ENCODE peak calls at places on chromosomes 6 and 20, in seven cellular contexts. One of them, this sample, is unnamed.

GRCh38 chr6:151481752-151482151 is 12.1 kb upstream of the CCDC170 start:
- DNase-seq in activated T-cell treated with anti-CD3 and anti-CD28 coated beads for 1 hour: no peak
- DNase-seq in activated CD8-positive, alpha-beta memory T cell treated with anti-CD3 and anti-CD28 coated beads for 24 hours: no peak
- DNase-seq in activated gamma-delta T cell treated with anti-CD3 and anti-CD28 coated beads, Interleukin-2, amount 50 U/mL, for 16 hours: no peak
- DNase-seq in spleen: no peak
- DNase-seq in activated effector memory CD4-positive, alpha-beta T cell treated with anti-CD3 and anti-CD28 coated beads, Interleukin-2, amount 50 U/mL, for 16 hours: no peak
- DNase-seq in GM04504: no peak
- DNase-seq in this sample: no peak

GRCh38 chr20:45685896-45686295 is 15.9 kb upstream of the WFDC11 start:
- DNase-seq in activated T-cell treated with anti-CD3 and anti-CD28 coated beads for 1 hour: no peak
- DNase-seq in activated CD8-positive, alpha-beta memory T cell treated with anti-CD3 and anti-CD28 coated beads for 24 hours: no peak
- DNase-seq in activated gamma-delta T cell treated with anti-CD3 and anti-CD28 coated beads, Interleukin-2, amount 50 U/mL, for 16 hours: no peak
- DNase-seq in spleen: no peak
- DNase-seq in activated effector memory CD4-positive, alpha-beta T cell treated with anti-CD3 and anti-CD28 coated beads, Interleukin-2, amount 50 U/mL, for 16 hours: no peak
- DNase-seq in GM04504: peak; percentile 0
- DNase-seq in this sample: no peak

GRCh38 chr6:30895343-30895742 is 11.0 kb downstream of the DDR1 start:
- DNase-seq in activated T-cell treated with anti-CD3 and anti-CD28 coated beads for 1 hour: no peak
- DNase-seq in activated CD8-positive, alpha-beta memory T cell treated with anti-CD3 and anti-CD28 coated beads for 24 hours: no peak
- DNase-seq in activated gamma-delta T cell treated with anti-CD3 and anti-CD28 coated beads, Interleukin-2, amount 50 U/mL, for 16 hours: no peak
- DNase-seq in spleen: peak; percentile 34
- DNase-seq in activated effector memory CD4-positive, alpha-beta T cell treated with anti-CD3 and anti-CD28 coated beads, Interleukin-2, amount 50 U/mL, for 16 hours: no peak
- DNase-seq in GM04504: no peak
- DNase-seq in this sample: no peak

GRCh38 chr20:10565191-10565921 is 108.4 kb downstream of the JAG1 start:
- DNase-seq in activated T-cell treated with anti-CD3 and anti-CD28 coated beads for 1 hour: no peak
- DNase-seq in activated CD8-positive, alpha-beta memory T cell treated with anti-CD3 and anti-CD28 coated beads for 24 hours: no peak
- DNase-seq in activated gamma-delta T cell treated with anti-CD3 and anti-CD28 coated beads, Interleukin-2, amount 50 U/mL, for 16 hours: no peak
- DNase-seq in spleen: no peak
- DNase-seq in activated effector memory CD4-positive, alpha-beta T cell treated with anti-CD3 and anti-CD28 coated beads, Interleukin-2, amount 50 U/mL, for 16 hours: no peak
- DNase-seq in GM04504: peak; percentile 64
- DNase-seq in this sample: no peak

GRCh38 chr6:167849846-167850459 is 23.2 kb downstream of the AFDN start:
- DNase-seq in activated T-cell treated with anti-CD3 and anti-CD28 coated beads for 1 hour: no peak
- DNase-seq in activated CD8-positive, alpha-beta memory T cell treated with anti-CD3 and anti-CD28 coated beads for 24 hours: no peak
- DNase-seq in activated gamma-delta T cell treated with anti-CD3 and anti-CD28 coated beads, Interleukin-2, amount 50 U/mL, for 16 hours: no peak
- DNase-seq in spleen: no peak
- DNase-seq in activated effector memory CD4-positive, alpha-beta T cell treated with anti-CD3 and anti-CD28 coated beads, Interleukin-2, amount 50 U/mL, for 16 hours: no peak
- DNase-seq in GM04504: no peak
- DNase-seq in this sample: no peak

GRCh38 chr6:139016337-139017213 is 12.0 kb upstream of the ABRACL start:
- DNase-seq in activated T-cell treated with anti-CD3 and anti-CD28 coated beads for 1 hour: no peak
- DNase-seq in activated CD8-positive, alpha-beta memory T cell treated with anti-CD3 and anti-CD28 coated beads for 24 hours: no peak
- DNase-seq in activated gamma-delta T cell treated with anti-CD3 and anti-CD28 coated beads, Interleukin-2, amount 50 U/mL, for 16 hours: no peak
- DNase-seq in spleen: no peak
- DNase-seq in activated effector memory CD4-positive, alpha-beta T cell treated with anti-CD3 and anti-CD28 coated beads, Interleukin-2, amount 50 U/mL, for 16 hours: no peak
- DNase-seq in GM04504: no peak
- DNase-seq in this sample: no peak

GRCh38 chr6:4698901-4699659 is 77.1 kb upstream of the CDYL start:
- DNase-seq in activated T-cell treated with anti-CD3 and anti-CD28 coated beads for 1 hour: no peak
- DNase-seq in activated CD8-positive, alpha-beta memory T cell treated with anti-CD3 and anti-CD28 coated beads for 24 hours: no peak
- DNase-seq in activated gamma-delta T cell treated with anti-CD3 and anti-CD28 coated beads, Interleukin-2, amount 50 U/mL, for 16 hours: no peak
- DNase-seq in spleen: no peak
- DNase-seq in activated effector memory CD4-positive, alpha-beta T cell treated with anti-CD3 and anti-CD28 coated beads, Interleukin-2, amount 50 U/mL, for 16 hours: no peak
- DNase-seq in GM04504: no peak
- DNase-seq in this sample: no peak

GRCh38 chr20:9912858-9913434 is 74.1 kb upstream of the PAK5 start:
- DNase-seq in activated T-cell treated with anti-CD3 and anti-CD28 coated beads for 1 hour: peak; percentile 14
- DNase-seq in activated CD8-positive, alpha-beta memory T cell treated with anti-CD3 and anti-CD28 coated beads for 24 hours: no peak
- DNase-seq in activated gamma-delta T cell treated with anti-CD3 and anti-CD28 coated beads, Interleukin-2, amount 50 U/mL, for 16 hours: no peak
- DNase-seq in spleen: no peak
- DNase-seq in activated effector memory CD4-positive, alpha-beta T cell treated with anti-CD3 and anti-CD28 coated beads, Interleukin-2, amount 50 U/mL, for 16 hours: peak; percentile 76
- DNase-seq in GM04504: peak; percentile 17
- DNase-seq in this sample: no peak